ENCODE peak calls at places on chromosomes 2 and 18, in four cellular contexts. O, E, Y and B are unnamed samples.

GRCh38 chr2:119208791-119209203 is 14.8 kb upstream of the STEAP3 start:
- DNase-seq in E (no peak), O (no peak), Y (no peak), B (no peak)

GRCh38 chr18:27599202-27599829 is 414.2 kb upstream of the CHST9 start:
- DNase-seq in Y (peak), O (peak), E (peak), B (no peak)

GRCh38 chr2:54830546-54830945 is 107.1 kb downstream of the EML6 start:
- DNase-seq in O (no peak), E (no peak), Y (no peak), B (no peak)

GRCh38 chr18:31419457-31419932 is 28.0 kb upstream of the DSG3 start:
- DNase-seq in O (no peak), E (peak), Y (no peak), B (no peak)

GRCh38 chr2:15939854-15940660 is at the start of gene MYCN:
- DNase-seq in O (peak), E (peak), Y (peak), B (no peak)

GRCh38 chr2:120824246-120824645 is 88.6 kb downstream of the GLI2 start:
- DNase-seq in E (no peak), Y (no peak), O (no peak), B (no peak)

GRCh38 chr18:58266291-58266690 is 222.3 kb downstream of the NEDD4L start:
- DNase-seq in E (no peak), O (no peak), Y (no peak), B (no peak)

GRCh38 chr2:68238955-68239822 is 13.1 kb downstream of the PPP3R1 start:
- DNase-seq in Y (no peak), E (no peak), O (no peak), B (no peak)

GRCh38 chr2:80073134-80073561 is 231.4 kb downstream of the LRRTM1 start:
- DNase-seq in O (peak), E (peak), Y (peak), B (peak)

GRCh38 chr18:1270081-1270480 is 365.4 kb downstream of the ADCYAP1 start:
- DNase-seq in Y (no peak), O (peak), E (no peak), B (no peak)

GRCh38 chr2:47485751-47486300 is 82.9 kb downstream of the MSH2 start:
- DNase-seq in O (no peak), Y (no peak), E (no peak), B (no peak)

GRCh38 chr2:101012706-101013181 is 10.7 kb downstream of the RPL31 start:
- DNase-seq in Y (no peak), E (peak), O (peak), B (no peak)

GRCh38 chr18:45783097-45784075 is 42.1 kb upstream of the SIGLEC15 start:
- DNase-seq in Y (no peak), O (no peak), E (no peak), B (no peak)

GRCh38 chr2:204126705-204127104 is 190.1 kb downstream of the ICOS start:
- DNase-seq in O (no peak), E (no peak), Y (no peak), B (no peak)

GRCh38 chr2:19140463-19141208 is 217.8 kb downstream of the OSR1 start:
- DNase-seq in Y (no peak), O (peak), E (no peak), B (no peak)

GRCh38 chr2:220887271-220887870 is 684.7 kb downstream of the EPHA4 start:
- DNase-seq in E (no peak), O (no peak), Y (no peak), B (no peak)

GRCh38 chr2:85589982-85590791 is 5.4 kb upstream of the RNF181 start:
- DNase-seq in E (no peak), Y (no peak), O (peak), B (no peak)

GRCh38 chr18:26458526-26459232 is 89.7 kb downstream of the KCTD1 start:
- DNase-seq in O (no peak), Y (no peak), E (no peak), B (peak)

GRCh38 chr18:22594155-22594690 is 176.5 kb upstream of the CTAGE1 start:
- DNase-seq in E (no peak), O (no peak), Y (no peak), B (no peak)

GRCh38 chr2:215612770-215613169 is 176.9 kb upstream of the FN1 start:
- DNase-seq in Y (no peak), E (no peak), O (no peak), B (no peak)

GRCh38 chr2:12915792-12916191 is 199.1 kb downstream of the TRIB2 start:
- DNase-seq in E (no peak), Y (no peak), O (no peak), B (no peak)

DNA sequence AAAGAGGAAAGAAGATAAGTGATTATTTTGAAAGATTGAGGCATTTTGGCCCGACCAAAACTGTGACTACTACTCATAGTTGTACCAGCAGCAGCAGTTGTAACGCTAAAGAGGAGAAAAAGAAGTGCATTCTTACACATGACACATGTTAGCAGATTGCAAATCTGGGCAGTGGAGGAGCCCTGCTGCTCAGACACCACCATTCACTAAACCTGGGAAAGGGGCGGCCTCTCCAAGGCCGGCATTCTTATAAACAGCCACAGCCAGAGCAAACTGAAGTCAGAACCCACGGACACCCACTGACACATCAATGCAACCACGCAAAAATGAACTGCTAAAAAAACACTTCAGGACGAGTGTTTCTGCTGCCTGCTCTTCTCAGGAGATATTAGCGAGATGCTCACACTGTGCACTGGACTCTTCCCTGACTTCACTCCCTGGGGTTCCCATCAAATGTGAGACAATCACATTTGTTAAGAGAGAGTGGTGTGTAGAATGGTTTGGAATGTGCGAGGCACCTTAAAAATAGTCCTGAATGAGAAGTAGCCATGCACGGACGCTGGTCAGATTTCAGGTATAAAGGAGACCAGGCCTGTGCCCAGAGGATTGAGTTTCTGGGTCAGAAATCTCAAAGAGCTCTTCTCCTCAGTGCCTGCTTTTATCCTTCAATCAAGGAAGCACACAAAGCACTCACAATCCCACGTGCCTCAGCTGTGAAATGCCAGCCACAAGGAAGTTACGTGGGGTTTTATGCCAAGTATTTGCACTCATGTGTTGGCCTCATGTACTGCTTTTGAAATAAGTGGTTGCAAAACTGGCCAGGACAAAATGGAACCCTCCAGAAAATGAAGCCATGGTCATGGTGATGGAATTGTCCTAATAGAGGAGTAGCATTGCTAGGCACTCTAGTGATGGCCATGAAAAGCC is 83.4 kb downstream of the MTCL1 start:
- DNase-seq in E (no peak), O (no peak), Y (no peak), B (no peak)
- TF ChIP-seq NR2C2 in E (no peak), O (no peak), Y (no peak), B (no peak)

GRCh38 chr2:239249781-239250180 is 151.0 kb downstream of the HDAC4 start:
- DNase-seq in O (no peak), Y (no peak), E (no peak), B (no peak)

GRCh38 chr2:239245872-239246701 is 154.7 kb downstream of the HDAC4 start:
- DNase-seq in Y (peak), E (no peak), O (no peak), B (no peak)

GRCh38 chr2:239249048-239249447 is 151.8 kb downstream of the HDAC4 start:
- DNase-seq in Y (no peak), E (no peak), O (no peak), B (no peak)

GRCh38 chr2:239246723-239247122 is 154.1 kb downstream of the HDAC4 start:
- DNase-seq in Y (no peak), E (no peak), O (no peak), B (no peak)

GRCh38 chr2:239247401-239248245 is 153.2 kb downstream of the HDAC4 start:
- DNase-seq in E (no peak), O (peak), Y (no peak), B (no peak)
- TF ChIP-seq NR2C2 in E (no peak), O (no peak), Y (no peak), B (no peak)

GRCh38 chr2:42429352-42429751 is 64.4 kb downstream of the KCNG3 start:
- DNase-seq in O (no peak), E (no peak), Y (no peak), B (no peak)
- TF ChIP-seq NR2C2 in O (no peak), E (no peak), Y (no peak), B (no peak)

GRCh38 chr18:6917082-6917481 is 187.6 kb downstream of the ARHGAP28 start:
- DNase-seq in O (no peak), Y (no peak), E (no peak), B (no peak)
- TF ChIP-seq NR2C2 in O (no peak), Y (no peak), E (no peak), B (no peak)

GRCh38 chr2:206211657-206212255 is 52.1 kb downstream of the EEF1B2 start:
- DNase-seq in Y (no peak), O (no peak), E (no peak), B (no peak)
- TF ChIP-seq NR2C2 in Y (no peak), O (no peak), E (no peak), B (no peak)

GRCh38 chr2:143581134-143581533 is 451.9 kb downstream of the ARHGAP15 start:
- DNase-seq in Y (no peak), O (no peak), E (no peak), B (no peak)

GRCh38 chr2:143586119-143586518 is 456.9 kb downstream of the ARHGAP15 start:
- DNase-seq in E (no peak), Y (no peak), O (no peak), B (no peak)

GRCh38 chr2:143579456-143579855 is 450.2 kb downstream of the ARHGAP15 start:
- DNase-seq in O (no peak), Y (no peak), E (no peak), B (no peak)

GRCh38 chr2:143577489-143577888 is 448.3 kb downstream of the ARHGAP15 start:
- DNase-seq in Y (no peak), E (no peak), O (no peak), B (no peak)

GRCh38 chr2:143581989-143582719 is 452.9 kb downstream of the ARHGAP15 start:
- DNase-seq in E (peak), O (no peak), Y (no peak), B (no peak)
- TF ChIP-seq NR2C2 in E (no peak), O (no peak), Y (no peak), B (no peak)

GRCh38 chr2:102618452-102619413 is 620 bp upstream of the SLC9A2 start:
- DNase-seq in Y (peak), O (no peak), E (peak), B (no peak)
- TF ChIP-seq NR2C2 in Y (no peak), O (no peak), E (no peak), B (no peak)